ENCODE peak calls at places on chromosomes 5 and 9, in four cellular contexts. X is activated CD8-positive, alpha-beta memory T cell treated with anti-CD3 and anti-CD28 coated beads, Interleukin-2, amount 50 U/mL, for 4 hours; B is BJ; N is tibial artery. M is an unnamed sample.

GRCh38 chr5:55997742-55998351 is 3.1 kb upstream of the IL6ST start:
- DNase-seq in X (no peak), B (no peak), N (no peak), M (no peak)

GRCh38 chr5:79791843-79792242 is 102.2 kb downstream of the CMYA5 start:
- DNase-seq in X (no peak), B (no peak), N (no peak), M (no peak)

GRCh38 chr9:87667164-87667738 is 58.7 kb upstream of the CTSL start:
- DNase-seq in N (no peak), B (no peak), X (no peak), M (no peak)

GRCh38 chr5:129771058-129771838 is 23.4 kb downstream of the MINAR2 start:
- DNase-seq in N (peak), X (peak), B (no peak), M (no peak)

GRCh38 chr5:132873119-132873929 is at the start of gene LEAP2:
- DNase-seq in N (no peak), X (no peak), B (no peak), M (no peak)

GRCh38 chr9:95313010-95313498 is 4.5 kb downstream of the FANCC start:
- DNase-seq in N (peak), X (no peak), B (no peak), M (peak)

GRCh38 chr5:141692919-141693848 is 11.2 kb upstream of the ARAP3 start:
- DNase-seq in B (no peak), N (no peak), X (peak), M (no peak)

GRCh38 chr9:128056887-128057723 is 10.0 kb downstream of the NAIF1 start:
- DNase-seq in B (no peak), N (no peak), X (no peak), M (no peak)

GRCh38 chr5:159601216-159601615 is 270.9 kb upstream of the IL12B start:
- DNase-seq in B (no peak), N (no peak), X (no peak), M (no peak)

GRCh38 chr9:7451062-7451461 is 348.5 kb downstream of the DMAC1 start:
- DNase-seq in X (no peak), B (no peak), N (no peak), M (no peak)

GRCh38 chr5:166356096-166356495 is 1935.3 kb upstream of the WWC1 start:
- DNase-seq in N (no peak), X (no peak), B (no peak), M (no peak)

GRCh38 chr9:136484153-136485048 is 1.6 kb upstream of the SEC16A start:
- DNase-seq in B (no peak), X (peak), N (peak), M (peak)

GRCh38 chr9:34374905-34375552 is 1.7 kb downstream of the MYORG start:
- DNase-seq in N (no peak), X (no peak), B (no peak), M (no peak)